ENCODE peak calls at places on chromosomes 7 and 10, in four cellular contexts. B is coronary artery, K is WERI-Rb-1, F is choroid plexus epithelial cell. O is an unnamed sample.

GRCh38 chr7:83996879-83997278 is 197.7 kb downstream of the SEMA3A start:
- DNase-seq in B (no peak), F (peak; percentile 23), K (no peak), O (no peak)

GRCh38 chr7:91343420-91343819 is 79.2 kb downstream of the FZD1 start:
- DNase-seq in F (no peak), B (no peak), K (no peak), O (no peak)

GRCh38 chr7:29063231-29063630 is 83.1 kb downstream of the CPVL start:
- DNase-seq in F (no peak), K (no peak), B (no peak), O (no peak)

GRCh38 chr7:142323706-142324105 is 65.8 kb upstream of the PRSS58 start:
- DNase-seq in B (peak; percentile 68), K (peak; percentile 95), F (peak; percentile 34), O (peak; percentile 65)

GRCh38 chr10:68080853-68081431 is 5.9 kb upstream of the HERC4 start:
- DNase-seq in F (no peak), K (no peak), B (no peak), O (no peak)

GRCh38 chr7:41501016-41501415 is 201.9 kb downstream of the INHBA start:
- DNase-seq in B (no peak), K (no peak), F (no peak), O (no peak)

GRCh38 chr10:99346247-99346646 is 17.1 kb downstream of the CNNM1 start:
- DNase-seq in K (no peak), B (no peak), F (peak; percentile 27), O (peak; percentile 66)

GRCh38 chr7:66957595-66958290 is 36.7 kb downstream of the TMEM248 start:
- DNase-seq in F (no peak), K (peak; percentile 28), B (no peak), O (no peak)

GRCh38 chr7:6162331-6162620 is 110.1 kb downstream of the CYTH3 start:
- DNase-seq in F (no peak), B (peak; percentile 94), K (no peak), O (no peak)

GRCh38 chr7:102819151-102819550 is 70.4 kb downstream of the FAM185A start:
- DNase-seq in F (no peak), K (no peak), B (no peak), O (no peak)

GRCh38 chr7:83921798-83922607 is 272.6 kb downstream of the SEMA3A start:
- DNase-seq in F (peak; percentile 8), K (no peak), B (no peak), O (peak; percentile 25)

GRCh38 chr10:133489816-133490588 is 36.3 kb downstream of the SCART1 start:
- DNase-seq in B (no peak), K (no peak), F (no peak), O (no peak)

GRCh38 chr10:124731551-124731950 is 12.6 kb downstream of the FAM53B start:
- DNase-seq in K (no peak), B (no peak), F (no peak), O (no peak)

GRCh38 chr10:33146189-33146524 is 188.1 kb upstream of the ITGB1 start:
- DNase-seq in F (no peak), K (no peak), B (no peak), O (no peak)

GRCh38 chr10:110919349-110919931 is at the start of gene SHOC2:
- DNase-seq in B (peak; percentile 100), F (no peak), K (peak; percentile 99), O (peak; percentile 100)

GRCh38 chr7:48101880-48102448 is 12.9 kb downstream of the UPP1 start:
- DNase-seq in F (no peak), B (no peak), K (peak; percentile 41), O (no peak)

GRCh38 chr10:28902215-28902614 is 224.9 kb downstream of the BAMBI start:
- DNase-seq in F (no peak), B (no peak), K (no peak), O (no peak)

GRCh38 chr7:104469135-104469820 is 140.9 kb downstream of the LHFPL3 start:
- DNase-seq in B (no peak), F (no peak), K (no peak), O (no peak)

GRCh38 chr10:100516847-100517246 is 2.8 kb downstream of the SEC31B start:
- DNase-seq in F (peak; percentile 51), K (peak; percentile 78), B (no peak), O (peak; percentile 36)

GRCh38 chr7:771241-772004 is 44.3 kb upstream of the PRKAR1B start:
- DNase-seq in F (peak; percentile 77), K (no peak), B (peak; percentile 86), O (no peak)

GRCh38 chr7:76257973-76258372 is 44.5 kb upstream of the HSPB1 start:
- DNase-seq in F (no peak), K (peak; percentile 66), B (no peak), O (no peak)

GRCh38 chr7:104962781-104963180 is 51.2 kb upstream of the KMT2E start:
- DNase-seq in B (no peak), K (no peak), F (no peak), O (no peak)

GRCh38 chr7:157972914-157973313 is 614.7 kb downstream of the PTPRN2 start:
- DNase-seq in F (no peak), K (no peak), B (peak; percentile 38), O (no peak)

GRCh38 chr10:88389456-88389855 is 193.7 kb downstream of the RNLS start:
- DNase-seq in B (no peak), F (peak; percentile 84), K (no peak), O (no peak)

GRCh38 chr7:89680161-89680560 is 474.1 kb upstream of the STEAP1 start:
- DNase-seq in B (no peak), F (no peak), K (no peak), O (peak; percentile 42)

GRCh38 chr10:69733791-69734261 is 67.9 kb upstream of the COL13A1 start:
- DNase-seq in K (no peak), B (no peak), F (peak; percentile 85), O (no peak)

GRCh38 chr10:73131913-73132686 is 21.8 kb downstream of the NUDT13 start:
- DNase-seq in K (no peak), F (no peak), B (no peak), O (no peak)

GRCh38 chr7:110421490-110422241 is 669.3 kb upstream of the LRRN3 start:
- DNase-seq in B (no peak), K (no peak), F (no peak), O (no peak)

GRCh38 chr7:100957832-100958421 is 8.6 kb downstream of the MUC3A start:
- DNase-seq in B (peak; percentile 81), F (no peak), K (no peak), O (peak; percentile 37)

DNA sequence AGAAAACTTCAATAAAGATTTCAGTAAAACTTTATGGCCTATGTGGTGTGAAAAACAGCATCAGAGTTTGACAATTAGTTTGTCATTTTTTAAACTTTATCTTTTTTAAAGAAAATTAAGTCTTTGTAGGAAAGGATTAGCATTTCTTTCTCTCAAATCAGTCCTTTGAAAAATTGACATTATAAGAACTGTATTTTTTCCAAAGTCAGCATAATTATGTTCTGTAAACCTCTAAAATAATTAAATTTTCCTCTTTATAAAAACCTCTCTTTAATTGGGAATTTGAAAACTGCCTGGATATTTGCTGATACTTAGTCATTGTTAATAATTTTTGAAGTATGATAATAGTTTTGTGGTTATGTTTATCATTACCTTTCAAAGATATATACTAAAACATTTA is 226.7 kb upstream of the KAT6B start:
- DNase-seq in K (no peak), F (no peak), B (no peak), O (no peak)
- H3K4me3 ChIP-seq in K (no peak overlapping the region), F (no peak overlapping the region), B (no peak overlapping the region), O (no peak overlapping the region)

GRCh38 chr10:126670056-126670743 is at the start of gene C10orf90:
- DNase-seq in F (no peak), B (no peak), K (no peak), O (no peak)
- H3K4me3 ChIP-seq in F (no peak within 1 kb of the TSS), B (no peak within 1 kb of the TSS), K (no peak within 1 kb of the TSS), O (no peak within 1 kb of the TSS)

DNA sequence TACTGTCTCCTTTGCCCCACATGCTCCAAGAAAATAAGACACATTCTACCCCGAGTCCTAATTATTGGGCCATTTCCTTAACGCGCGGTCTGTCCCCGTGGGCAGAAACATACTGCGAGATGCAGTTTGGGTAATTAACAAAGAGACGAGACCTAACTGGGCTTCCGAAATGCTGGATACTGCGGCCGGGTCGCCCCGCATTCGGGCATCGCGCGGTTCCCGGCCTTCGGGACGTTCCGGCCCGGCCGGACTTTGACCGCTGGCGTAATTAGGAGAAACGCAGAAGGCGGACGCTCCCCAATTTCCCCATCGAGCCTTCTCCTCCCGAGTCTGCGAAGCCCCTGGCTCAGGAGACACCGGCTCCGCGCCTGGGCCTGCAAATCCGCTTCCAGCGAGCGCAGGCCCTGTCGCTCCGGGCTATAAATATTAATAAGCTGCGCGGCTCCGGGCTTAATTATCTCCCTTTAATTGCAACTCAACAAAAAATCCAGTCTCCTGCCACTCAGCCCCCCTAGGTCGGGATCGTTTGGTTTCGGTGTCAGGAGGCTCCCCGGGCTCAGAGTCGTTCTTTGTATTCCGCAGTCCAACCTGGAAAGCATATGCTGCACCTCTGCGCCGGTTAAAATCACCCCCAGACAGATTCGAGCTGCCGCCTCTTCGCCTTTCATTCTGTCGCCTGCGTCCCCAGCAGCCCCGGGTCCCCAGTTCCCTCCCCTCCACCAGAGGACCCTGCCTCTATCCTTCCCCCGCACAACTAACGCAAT is 131.5 kb downstream of the SPAG6 start:
- DNase-seq in B (no peak), K (no peak), F (no peak), O (no peak)
- H3K4me3 ChIP-seq in B (peak overlapping the region; percentile 70), K (no peak overlapping the region), F (no peak overlapping the region), O (no peak overlapping the region)

DNA sequence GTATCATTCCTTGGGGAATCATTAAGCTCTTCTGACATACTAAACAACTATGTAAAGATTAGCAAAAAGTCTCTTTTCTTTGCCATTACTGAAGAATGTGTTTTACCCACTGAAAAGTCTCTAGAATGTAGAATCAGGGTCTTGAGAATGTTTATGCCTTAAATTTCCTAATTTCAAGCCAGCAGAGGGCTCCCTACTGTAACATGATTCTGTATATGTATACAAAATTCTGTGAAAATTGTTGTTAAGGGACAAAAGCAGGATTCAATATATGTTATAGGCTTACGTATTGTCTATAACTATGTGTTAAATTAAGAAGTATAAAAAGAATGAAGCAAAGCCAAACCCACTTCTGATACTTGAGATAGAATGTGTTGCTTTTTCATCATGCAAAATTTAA is 296.9 kb upstream of the DGKB start:
- DNase-seq in B (no peak), K (no peak), F (peak; percentile 58), O (peak; percentile 15)
- H3K4me3 ChIP-seq in B (no peak overlapping the region), K (no peak overlapping the region), F (no peak overlapping the region), O (no peak overlapping the region)